ENCODE peak calls at places on chromosomes 6 and 20, in six cellular contexts. One of them, this sample, is unnamed.

GRCh38 chr6:32522302-32523047 is 7.6 kb downstream of the HLA-DRB5 start:
- DNase-seq in BJ: no peak
- DNase-seq in body of pancreas: no peak
- DNase-seq in lower lobe of right lung: no peak
- DNase-seq in tibial nerve: no peak
- DNase-seq in tibial artery: no peak
- DNase-seq in this sample: no peak

GRCh38 chr20:63947638-63948456 is 8.4 kb downstream of the UCKL1 start:
- DNase-seq in tibial artery: no peak
- DNase-seq in BJ: no peak
- DNase-seq in body of pancreas: no peak
- DNase-seq in tibial nerve: no peak
- DNase-seq in lower lobe of right lung: peak
- DNase-seq in this sample: no peak

GRCh38 chr6:6405031-6405430 is 84.6 kb upstream of the F13A1 start:
- DNase-seq in tibial nerve: no peak
- DNase-seq in BJ: no peak
- DNase-seq in tibial artery: no peak
- DNase-seq in lower lobe of right lung: no peak
- DNase-seq in body of pancreas: no peak
- DNase-seq in this sample: no peak

GRCh38 chr6:166556871-166557322 is 29.6 kb downstream of the RAMACL start:
- DNase-seq in tibial artery: peak
- DNase-seq in body of pancreas: peak
- DNase-seq in lower lobe of right lung: peak
- DNase-seq in tibial nerve: peak
- DNase-seq in BJ: no peak
- DNase-seq in this sample: peak

GRCh38 chr6:158328446-158328845 is 16.2 kb downstream of the TULP4 start:
- DNase-seq in BJ: no peak
- DNase-seq in tibial nerve: no peak
- DNase-seq in tibial artery: no peak
- DNase-seq in lower lobe of right lung: no peak
- DNase-seq in body of pancreas: peak
- DNase-seq in this sample: no peak

GRCh38 chr6:168280020-168280898 is 39.3 kb downstream of the DACT2 start:
- DNase-seq in tibial artery: no peak
- DNase-seq in tibial nerve: no peak
- DNase-seq in body of pancreas: no peak
- DNase-seq in lower lobe of right lung: no peak
- DNase-seq in BJ: no peak
- DNase-seq in this sample: no peak

GRCh38 chr6:84417261-84417660 is 189.8 kb upstream of the CEP162 start:
- DNase-seq in lower lobe of right lung: no peak
- DNase-seq in BJ: peak
- DNase-seq in body of pancreas: no peak
- DNase-seq in tibial nerve: no peak
- DNase-seq in tibial artery: no peak
- DNase-seq in this sample: no peak

GRCh38 chr6:39453236-39453635 is 130.7 kb upstream of the KCNK16 start:
- DNase-seq in body of pancreas: no peak
- DNase-seq in tibial artery: no peak
- DNase-seq in BJ: no peak
- DNase-seq in tibial nerve: no peak
- DNase-seq in lower lobe of right lung: no peak
- DNase-seq in this sample: peak

GRCh38 chr6:28981391-28981832 is 23.7 kb downstream of the ZNF311 start:
- DNase-seq in lower lobe of right lung: no peak
- DNase-seq in body of pancreas: peak
- DNase-seq in tibial nerve: no peak
- DNase-seq in BJ: no peak
- DNase-seq in tibial artery: no peak
- DNase-seq in this sample: no peak

GRCh38 chr20:41314386-41314785 is 3.1 kb downstream of the ZHX3 start:
- DNase-seq in BJ: no peak
- DNase-seq in tibial nerve: no peak
- DNase-seq in tibial artery: no peak
- DNase-seq in body of pancreas: no peak
- DNase-seq in lower lobe of right lung: no peak
- DNase-seq in this sample: no peak

GRCh38 chr20:38635721-38636285 is 34.2 kb downstream of the ARHGAP40 start:
- DNase-seq in body of pancreas: no peak
- DNase-seq in tibial artery: no peak
- DNase-seq in BJ: no peak
- DNase-seq in tibial nerve: no peak
- DNase-seq in lower lobe of right lung: no peak
- DNase-seq in this sample: no peak

GRCh38 chr6:139253656-139254055 is 38.1 kb downstream of the TXLNB start:
- DNase-seq in lower lobe of right lung: no peak
- DNase-seq in body of pancreas: no peak
- DNase-seq in tibial artery: no peak
- DNase-seq in tibial nerve: no peak
- DNase-seq in BJ: no peak
- DNase-seq in this sample: no peak

GRCh38 chr20:62501801-62502495 is 26.2 kb upstream of the GATA5 start:
- DNase-seq in body of pancreas: peak
- DNase-seq in tibial nerve: no peak
- DNase-seq in BJ: no peak
- DNase-seq in tibial artery: no peak
- DNase-seq in lower lobe of right lung: no peak
- DNase-seq in this sample: peak

GRCh38 chr20:4181956-4182945 is 166.9 kb upstream of the RNF24 start:
- DNase-seq in body of pancreas: no peak
- DNase-seq in lower lobe of right lung: peak
- DNase-seq in tibial nerve: no peak
- DNase-seq in tibial artery: no peak
- DNase-seq in BJ: no peak
- DNase-seq in this sample: no peak

GRCh38 chr20:63782051-63782471 is 42.5 kb downstream of the SLC2A4RG start:
- DNase-seq in body of pancreas: no peak
- DNase-seq in tibial artery: no peak
- DNase-seq in BJ: no peak
- DNase-seq in lower lobe of right lung: no peak
- DNase-seq in tibial nerve: no peak
- DNase-seq in this sample: no peak

GRCh38 chr20:40564997-40565680 is 123.9 kb downstream of the MAFB start:
- DNase-seq in tibial nerve: no peak
- DNase-seq in tibial artery: no peak
- DNase-seq in body of pancreas: no peak
- DNase-seq in BJ: no peak
- DNase-seq in lower lobe of right lung: no peak
- DNase-seq in this sample: peak

GRCh38 chr6:118679293-118679692 is 27.9 kb upstream of the CEP85L start:
- DNase-seq in body of pancreas: no peak
- DNase-seq in tibial nerve: no peak
- DNase-seq in tibial artery: no peak
- DNase-seq in BJ: peak
- DNase-seq in lower lobe of right lung: no peak
- DNase-seq in this sample: peak

GRCh38 chr6:146305098-146305497 is 238.5 kb upstream of the RAB32 start:
- DNase-seq in lower lobe of right lung: no peak
- DNase-seq in tibial nerve: no peak
- DNase-seq in BJ: no peak
- DNase-seq in body of pancreas: peak
- DNase-seq in tibial artery: no peak
- DNase-seq in this sample: no peak

GRCh38 chr6:31865205-31866118 is 2.8 kb upstream of the NEU1 start:
- DNase-seq in body of pancreas: no peak
- DNase-seq in tibial nerve: no peak
- DNase-seq in tibial artery: no peak
- DNase-seq in lower lobe of right lung: no peak
- DNase-seq in BJ: no peak
- DNase-seq in this sample: peak

GRCh38 chr6:111685058-111685457 is 79.4 kb upstream of the TRAF3IP2 start:
- DNase-seq in tibial artery: no peak
- DNase-seq in BJ: no peak
- DNase-seq in tibial nerve: no peak
- DNase-seq in lower lobe of right lung: no peak
- DNase-seq in body of pancreas: no peak
- DNase-seq in this sample: no peak

GRCh38 chr6:105867280-105867679 is 218.9 kb upstream of the PRDM1 start:
- DNase-seq in tibial artery: no peak
- DNase-seq in tibial nerve: no peak
- DNase-seq in lower lobe of right lung: no peak
- DNase-seq in BJ: no peak
- DNase-seq in body of pancreas: peak
- DNase-seq in this sample: no peak

GRCh38 chr6:53924277-53924676 is 129.5 kb downstream of the LRRC1 start:
- DNase-seq in body of pancreas: no peak
- DNase-seq in tibial nerve: no peak
- DNase-seq in BJ: no peak
- DNase-seq in tibial artery: no peak
- DNase-seq in lower lobe of right lung: no peak
- DNase-seq in this sample: no peak

GRCh38 chr6:138226701-138227315 is 8.5 kb upstream of the PBOV1 start:
- DNase-seq in lower lobe of right lung: no peak
- DNase-seq in body of pancreas: no peak
- DNase-seq in tibial nerve: no peak
- DNase-seq in BJ: no peak
- DNase-seq in tibial artery: no peak
- DNase-seq in this sample: no peak

GRCh38 chr6:107543088-107543487 is 53.2 kb downstream of the SOBP start:
- DNase-seq in tibial nerve: no peak
- DNase-seq in BJ: no peak
- DNase-seq in tibial artery: no peak
- DNase-seq in body of pancreas: no peak
- DNase-seq in lower lobe of right lung: no peak
- DNase-seq in this sample: no peak

GRCh38 chr20:56845546-56846081 is 216.5 kb downstream of the TFAP2C start:
- DNase-seq in lower lobe of right lung: no peak
- DNase-seq in BJ: no peak
- DNase-seq in tibial artery: no peak
- DNase-seq in body of pancreas: no peak
- DNase-seq in tibial nerve: no peak
- DNase-seq in this sample: no peak

GRCh38 chr20:56843817-56844216 is 214.7 kb downstream of the TFAP2C start:
- DNase-seq in body of pancreas: peak
- DNase-seq in BJ: no peak
- DNase-seq in tibial artery: no peak
- DNase-seq in tibial nerve: no peak
- DNase-seq in lower lobe of right lung: no peak
- DNase-seq in this sample: no peak

GRCh38 chr20:56842086-56842485 is 213.0 kb downstream of the TFAP2C start:
- DNase-seq in body of pancreas: no peak
- DNase-seq in lower lobe of right lung: no peak
- DNase-seq in tibial artery: no peak
- DNase-seq in tibial nerve: no peak
- DNase-seq in BJ: no peak
- DNase-seq in this sample: no peak

GRCh38 chr20:56841346-56841908 is 212.3 kb downstream of the TFAP2C start:
- DNase-seq in BJ: no peak
- DNase-seq in lower lobe of right lung: no peak
- DNase-seq in body of pancreas: no peak
- DNase-seq in tibial artery: no peak
- DNase-seq in tibial nerve: no peak
- DNase-seq in this sample: no peak

DNA sequence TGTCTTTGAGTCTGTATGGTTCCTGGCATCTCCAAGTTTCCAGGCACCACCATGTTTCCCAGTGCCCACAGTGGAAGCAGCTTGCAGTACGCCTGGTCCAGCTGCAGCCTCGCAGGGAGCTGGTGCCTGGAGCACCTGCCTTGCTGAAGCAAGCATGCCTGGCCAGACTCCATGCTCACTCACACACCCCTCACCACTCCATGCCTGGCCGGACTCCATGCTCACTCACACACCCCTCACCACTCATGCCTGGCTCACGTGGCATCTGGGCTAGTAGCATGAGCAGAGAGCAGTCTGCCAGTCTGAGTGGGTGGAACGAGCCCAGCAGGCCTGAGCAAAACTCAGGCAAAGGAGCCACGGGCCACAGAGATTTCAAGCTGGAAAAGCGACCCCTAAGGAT is 214.3 kb downstream of the TFAP2C start:
- DNase-seq in tibial artery: no peak
- DNase-seq in BJ: no peak
- DNase-seq in tibial nerve: no peak
- DNase-seq in body of pancreas: no peak
- DNase-seq in lower lobe of right lung: peak
- DNase-seq in this sample: no peak
- H3K4me3 ChIP-seq in tibial artery: no peak
- H3K4me3 ChIP-seq in BJ: no peak
- H3K4me3 ChIP-seq in tibial nerve: no peak
- H3K4me3 ChIP-seq in body of pancreas: no peak
- H3K4me3 ChIP-seq in lower lobe of right lung: no peak
- H3K4me3 ChIP-seq in this sample: no peak

GRCh38 chr6:170420791-170421776 is 114.5 kb downstream of the FAM120B start:
- DNase-seq in tibial nerve: no peak
- DNase-seq in body of pancreas: no peak
- DNase-seq in BJ: no peak
- DNase-seq in tibial artery: no peak
- DNase-seq in lower lobe of right lung: no peak
- DNase-seq in this sample: no peak
- TF ChIP-seq CTCF in tibial nerve: no peak
- TF ChIP-seq CTCF in body of pancreas: no peak
- TF ChIP-seq CTCF in BJ: no peak
- TF ChIP-seq CTCF in tibial artery: no peak
- TF ChIP-seq CTCF in lower lobe of right lung: no peak
- TF ChIP-seq CTCF in this sample: no peak

DNA sequence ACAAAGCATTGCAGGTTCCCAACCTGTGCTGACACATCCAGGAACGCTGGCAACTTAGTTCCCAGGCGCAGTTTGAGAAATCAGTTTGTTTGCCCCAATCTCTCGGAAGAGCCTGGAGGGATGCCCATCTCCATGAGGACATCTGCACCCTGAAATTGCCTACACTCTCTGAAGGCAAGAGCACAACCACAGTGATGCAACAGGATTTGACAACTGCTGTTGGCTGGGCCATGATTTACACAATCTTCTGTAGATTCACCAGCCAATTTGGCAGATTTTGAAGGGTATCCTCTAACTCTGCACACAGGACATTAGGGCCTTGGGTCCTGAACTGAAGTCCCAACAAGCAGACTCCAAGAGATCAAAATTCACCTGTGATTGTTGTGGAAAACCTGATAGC is 3.4 kb downstream of the APMAP start:
- DNase-seq in tibial artery: no peak
- DNase-seq in body of pancreas: no peak
- DNase-seq in BJ: no peak
- DNase-seq in lower lobe of right lung: no peak
- DNase-seq in tibial nerve: no peak
- DNase-seq in this sample: no peak
- H3K4me3 ChIP-seq in tibial artery: no peak
- H3K4me3 ChIP-seq in body of pancreas: no peak
- H3K4me3 ChIP-seq in BJ: no peak
- H3K4me3 ChIP-seq in lower lobe of right lung: no peak
- H3K4me3 ChIP-seq in tibial nerve: no peak
- H3K4me3 ChIP-seq in this sample: no peak

DNA sequence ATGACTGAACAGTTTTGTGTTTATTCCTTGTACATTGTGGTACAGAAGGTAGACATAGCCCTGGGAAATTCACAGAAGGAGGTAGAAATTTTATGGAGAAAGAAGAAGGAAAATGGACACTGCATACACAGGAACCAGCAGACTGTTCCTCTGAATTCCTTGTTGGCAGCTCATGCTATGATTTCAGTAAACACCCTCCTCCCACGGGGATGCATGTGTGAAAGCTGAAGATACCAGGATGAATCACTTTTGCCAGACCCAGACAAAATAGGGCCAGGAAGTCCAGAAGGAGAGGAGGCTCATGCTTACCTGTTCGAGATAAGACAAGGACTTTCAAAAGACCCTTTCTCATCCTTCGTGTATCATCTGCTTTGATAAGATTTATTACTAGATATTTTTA is 110.3 kb upstream of the GGTLC1 start:
- DNase-seq in lower lobe of right lung: no peak
- DNase-seq in BJ: no peak
- DNase-seq in body of pancreas: no peak
- DNase-seq in tibial artery: no peak
- DNase-seq in tibial nerve: no peak
- DNase-seq in this sample: no peak
- TF ChIP-seq CTCF in lower lobe of right lung: no peak
- TF ChIP-seq CTCF in BJ: no peak
- TF ChIP-seq CTCF in body of pancreas: no peak
- TF ChIP-seq CTCF in tibial artery: no peak
- TF ChIP-seq CTCF in tibial nerve: no peak
- TF ChIP-seq CTCF in this sample: no peak

This sample was measured in epithelial cell of proximal tubule.